ENCODE peak calls at places on chromosomes 5 and 9, in eight cellular contexts. G, Z, O, K, D, E, H and X are unnamed samples.
A peak's percentile ranks its signal among the peaks of the same experiment; 100 is the strongest.

GRCh38 chr5:150113047-150113744 is 26.8 kb upstream of the CSF1R start:
- DNase-seq in H (no peak), K (peak; percentile 53), O (peak; percentile 30), E (no peak), G (peak; percentile 72), D (peak; percentile 35), Z (peak; percentile 67), X (no peak)

GRCh38 chr9:34452568-34452967 is 5.8 kb downstream of the FAM219A start:
- DNase-seq in E (no peak), K (no peak), G (no peak), Z (no peak), O (no peak), D (no peak), H (no peak), X (no peak)

GRCh38 chr9:137312852-137313325 is 10.8 kb upstream of the NRARP start:
- DNase-seq in K (no peak), G (no peak), D (no peak), H (no peak), Z (peak; percentile 14), O (peak; percentile 24), E (no peak), X (no peak)

GRCh38 chr5:105840800-105841199 is 1829.9 kb downstream of the EFNA5 start:
- DNase-seq in Z (peak; percentile 14), K (no peak), E (no peak), D (no peak), H (no peak), O (no peak), G (no peak), X (no peak)

GRCh38 chr9:3477236-3477834 is 48.5 kb downstream of the RFX3 start:
- DNase-seq in E (no peak), Z (no peak), G (no peak), D (no peak), K (no peak), H (no peak), O (no peak), X (peak; percentile 85)

GRCh38 chr5:75265731-75266130 is 29.1 kb upstream of the ANKRD31 start:
- DNase-seq in Z (peak; percentile 53), H (peak; percentile 37), E (peak; percentile 2), G (peak; percentile 48), K (peak; percentile 56), D (peak; percentile 80), O (peak; percentile 33), X (peak; percentile 37)

GRCh38 chr5:169848271-169848670 is 132.0 kb downstream of the INSYN2B start:
- DNase-seq in K (no peak), H (no peak), E (no peak), G (no peak), O (no peak), Z (no peak), D (no peak), X (no peak)

GRCh38 chr5:8756498-8757084 is 789.3 kb downstream of the SEMA5A start:
- DNase-seq in E (peak; percentile 45), G (peak; percentile 43), Z (peak; percentile 52), K (peak; percentile 87), D (peak; percentile 66), O (peak; percentile 33), H (no peak), X (peak; percentile 45)

GRCh38 chr9:71353723-71354122 is 232.3 kb upstream of the TRPM3 start:
- DNase-seq in G (no peak), H (no peak), O (no peak), K (no peak), E (no peak), Z (no peak), D (no peak), X (peak; percentile 73)

GRCh38 chr9:117435630-117436261 is 20.9 kb upstream of the ASTN2 start:
- DNase-seq in G (no peak), H (no peak), K (no peak), O (no peak), D (no peak), Z (no peak), E (no peak), X (no peak)

GRCh38 chr5:170641589-170642031 is 137.8 kb downstream of the KCNIP1 start:
- DNase-seq in D (no peak), G (no peak), Z (no peak), E (no peak), O (no peak), K (no peak), H (no peak), X (no peak)

GRCh38 chr5:15021286-15022046 is 149.9 kb upstream of the ANKH start:
- DNase-seq in E (no peak), Z (peak; percentile 19), D (no peak), O (no peak), G (no peak), H (no peak), K (peak; percentile 11), X (no peak)

GRCh38 chr9:137025120-137025966 is 2.7 kb downstream of the ABCA2 start:
- DNase-seq in G (no peak), H (no peak), D (no peak), O (peak; percentile 90), Z (no peak), E (peak; percentile 57), K (no peak), X (peak; percentile 60)

GRCh38 chr5:94945656-94946055 is 327.2 kb downstream of the SLF1 start:
- DNase-seq in D (no peak), H (no peak), K (no peak), Z (no peak), O (no peak), E (no peak), G (no peak), X (no peak)

GRCh38 chr5:180172447-180173197 is 36.4 kb downstream of the RASGEF1C start:
- DNase-seq in K (no peak), O (peak; percentile 82), H (no peak), Z (peak; percentile 67), G (no peak), D (no peak), E (no peak), X (no peak)

GRCh38 chr5:33530183-33530962 is 89.6 kb downstream of the TARS1 start:
- DNase-seq in D (peak; percentile 70), E (no peak), Z (no peak), K (no peak), G (no peak), O (no peak), H (no peak), X (no peak)
- TF ChIP-seq CTCF in D (peak; percentile 46), E (peak; percentile 13), Z (no peak), K (no peak), G (peak; percentile 28), O (no peak), H (peak; percentile 16), X (no peak)

GRCh38 chr5:1103093-1103492 is 8.8 kb downstream of the SLC12A7 start:
- DNase-seq in Z (peak; percentile 56), K (no peak), D (no peak), H (no peak), G (no peak), E (no peak), O (no peak), X (no peak)

GRCh38 chr5:1105350-1106265 is 6.3 kb downstream of the SLC12A7 start:
- DNase-seq in E (no peak), Z (peak; percentile 87), H (no peak), D (no peak), O (no peak), G (no peak), K (no peak), X (no peak)

GRCh38 chr5:1103505-1104326 is 8.1 kb downstream of the SLC12A7 start:
- DNase-seq in K (no peak), H (no peak), O (no peak), G (no peak), D (no peak), Z (peak; percentile 64), E (no peak), X (no peak)

GRCh38 chr5:1106385-1107166 is 5.3 kb downstream of the SLC12A7 start:
- DNase-seq in G (no peak), H (no peak), O (no peak), Z (peak; percentile 54), K (no peak), E (no peak), D (no peak), X (no peak)

DNA sequence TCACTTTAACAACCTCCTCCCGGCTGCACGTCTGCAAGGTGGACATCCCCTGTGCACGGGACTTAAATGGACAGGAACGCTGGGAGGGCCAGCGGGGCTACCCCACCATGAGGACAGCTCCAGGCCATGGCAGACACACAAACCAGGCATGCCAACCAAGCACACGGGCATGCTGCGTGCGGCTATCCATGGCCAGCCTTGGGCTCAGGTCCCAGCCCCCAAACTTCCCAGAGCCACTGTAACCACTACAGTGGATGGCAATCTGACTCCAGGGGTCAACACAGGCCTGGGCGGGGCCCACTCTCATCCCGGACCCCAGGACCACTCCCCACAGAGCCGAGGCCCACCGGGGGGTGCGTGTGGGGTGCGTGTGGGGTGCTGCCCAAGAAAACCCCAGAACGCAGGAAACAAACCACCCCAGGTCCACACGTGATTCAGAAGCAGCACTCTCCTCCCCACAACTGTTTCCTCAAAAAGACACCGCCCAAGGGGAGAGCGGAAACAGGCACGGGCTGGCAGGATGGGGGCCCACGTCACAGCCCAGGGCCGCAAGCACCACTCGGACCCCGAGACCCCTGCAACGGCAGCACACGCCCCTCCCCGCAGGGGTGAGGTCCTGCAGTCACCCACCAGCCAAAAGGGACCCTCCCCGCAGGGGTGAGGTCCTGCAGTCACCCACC is 7.4 kb downstream of the SLC12A7 start:
- DNase-seq in O (no peak), Z (no peak), H (no peak), E (no peak), G (no peak), K (no peak), D (no peak), X (no peak)
- H3K9me2 ChIP-seq in O (no peaks in the 10 kb centered on the region), Z (no peaks in the 10 kb centered on the region), H (no peaks in the 10 kb centered on the region), E (no peaks in the 10 kb centered on the region), G (no peaks in the 10 kb centered on the region), K (no peaks in the 10 kb centered on the region), D (no peaks in the 10 kb centered on the region), X (no peaks in the 10 kb centered on the region)

GRCh38 chr5:104178066-104178465 is 615.5 kb upstream of the NUDT12 start:
- DNase-seq in H (no peak), E (no peak), K (no peak), D (no peak), Z (no peak), O (no peak), G (no peak), X (peak; percentile 82)

GRCh38 chr5:104177651-104178050 is 615.1 kb upstream of the NUDT12 start:
- DNase-seq in H (no peak), Z (no peak), E (no peak), K (no peak), D (no peak), G (no peak), O (no peak), X (peak; percentile 10)

GRCh38 chr5:104184264-104184663 is 621.7 kb upstream of the NUDT12 start:
- DNase-seq in O (no peak), D (no peak), H (no peak), K (peak; percentile 67), G (no peak), Z (no peak), E (no peak), X (no peak)

DNA sequence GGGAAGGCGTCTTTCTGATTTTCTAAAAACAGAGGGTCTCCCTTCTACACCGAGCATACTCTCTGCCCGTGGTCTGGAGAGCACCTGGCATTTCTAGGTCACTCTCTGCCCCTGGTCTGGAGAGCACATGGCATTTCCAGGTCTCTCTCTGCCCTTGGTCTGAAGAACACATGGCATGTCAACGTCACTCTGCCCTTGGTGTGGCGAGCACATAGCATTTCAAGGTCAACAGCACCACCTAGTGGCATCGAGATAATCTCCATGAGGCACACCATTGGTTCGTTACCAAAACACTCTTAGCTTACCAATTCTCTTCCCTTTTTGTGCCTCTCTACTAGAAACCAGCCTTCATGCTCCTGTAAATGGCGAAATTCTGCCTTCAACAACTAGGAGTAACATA is 616.5 kb upstream of the NUDT12 start:
- DNase-seq in D (peak; percentile 82), G (peak; percentile 58), H (peak; percentile 68), K (peak; percentile 91), O (peak; percentile 3), Z (peak; percentile 16), E (peak; percentile 57), X (peak; percentile 95)
- TF ChIP-seq CTCF in D (peak; percentile 90), G (peak; percentile 88), H (peak; percentile 75), K (peak; percentile 86), O (peak; percentile 61), Z (peak; percentile 10), E (peak; percentile 77), X (peak; percentile 73)

GRCh38 chr5:113721171-113721570 is 207.7 kb downstream of the YTHDC2 start:
- DNase-seq in D (no peak), E (no peak), G (no peak), H (no peak), O (no peak), Z (no peak), K (no peak), X (peak; percentile 78)
- H3K9me2 ChIP-seq in D (no peaks in the 10 kb centered on the region), E (no peaks in the 10 kb centered on the region), G (no peaks in the 10 kb centered on the region), H (no peaks in the 10 kb centered on the region), O (no peaks in the 10 kb centered on the region), Z (no peaks in the 10 kb centered on the region), K (no peaks in the 10 kb centered on the region), X (no peaks in the 10 kb centered on the region)